ENCODE peak calls at places on chromosomes 12 and 14, in seven cellular contexts. Z is Karpas-422, A is Calu3, N is HCT116, D is RPMI7951, P is AG08395, S is aorta. E is an unnamed sample.

GRCh38 chr12:40236357-40236850 is 11.6 kb downstream of the LRRK2 start:
- DNase-seq in D (no peak), S (no peak), P (no peak), Z (peak), A (no peak), N (no peak), E (no peak)

GRCh38 chr12:43338848-43339526 is 213.0 kb downstream of the ADAMTS20 start:
- DNase-seq in Z (no peak), P (peak), N (peak), S (no peak), D (peak), A (peak), E (no peak)

GRCh38 chr14:24673534-24674203 is 39.7 kb upstream of the GZMB start:
- DNase-seq in N (no peak), D (no peak), Z (peak), A (no peak), P (no peak), S (no peak), E (no peak)

GRCh38 chr12:117792471-117792870 is 176.3 kb downstream of the KSR2 start:
- DNase-seq in A (no peak), D (peak), N (no peak), S (no peak), Z (no peak), P (no peak), E (no peak)

GRCh38 chr12:111788178-111788654 is 21.5 kb downstream of the ALDH2 start:
- DNase-seq in S (peak), N (no peak), Z (peak), D (peak), A (peak), P (peak), E (peak)

GRCh38 chr12:115922952-115923564 is 354.4 kb downstream of the MED13L start:
- DNase-seq in N (no peak), A (no peak), P (no peak), S (no peak), D (no peak), Z (peak), E (no peak)

GRCh38 chr12:109112720-109113465 is 3.5 kb upstream of the ACACB start:
- DNase-seq in N (no peak), S (no peak), A (no peak), P (no peak), D (no peak), Z (no peak), E (no peak)

GRCh38 chr14:24058260-24058950 is 6.6 kb downstream of the CARMIL3 start:
- DNase-seq in N (no peak), P (peak), S (peak), Z (peak), D (peak), A (peak), E (no peak)

GRCh38 chr12:75177997-75178396 is 31.6 kb downstream of the KCNC2 start:
- DNase-seq in D (peak), S (no peak), Z (no peak), A (peak), N (peak), P (peak), E (peak)

GRCh38 chr12:114888928-114889327 is 205.0 kb upstream of the TBX3 start:
- DNase-seq in Z (no peak), P (no peak), S (no peak), A (no peak), D (no peak), N (no peak), E (no peak)

GRCh38 chr14:23299558-23299957 is 3.1 kb downstream of the PPP1R3E start:
- DNase-seq in A (no peak), S (no peak), N (no peak), P (peak), Z (no peak), D (peak), E (no peak)

GRCh38 chr12:132555686-132556085 is 54.7 kb downstream of the LRCOL1 start:
- DNase-seq in P (no peak), Z (no peak), A (no peak), S (no peak), N (no peak), D (no peak), E (no peak)

GRCh38 chr14:100285021-100285912 is 21.0 kb downstream of the SLC25A29 start:
- DNase-seq in D (peak), P (peak), A (peak), N (no peak), S (peak), Z (peak), E (no peak)

GRCh38 chr12:104632724-104633181 is 176.0 kb downstream of the CHST11 start:
- DNase-seq in S (no peak), A (no peak), N (no peak), Z (no peak), P (peak), D (no peak), E (peak)

GRCh38 chr12:112005419-112006395 is 7.3 kb downstream of the TMEM116 start:
- DNase-seq in D (no peak), P (no peak), N (peak), Z (no peak), A (peak), S (no peak), E (no peak)

E was measured in skeletal muscle cell.